ENCODE peak calls at places on chromosomes 4 and X, in ten cellular contexts. W is lower lobe of right lung, S is omental fat pad, L is GM20000, E is NB4, P is fibroblast of lung, K is left ventricle myocardium inferior, T is fibroblast of pulmonary artery, V is nephron progenitor cell, N is A673. M is an unnamed sample.

GRCh38 chr4:184310171-184310567 is 92.5 kb upstream of the ENPP6 start:
- DNase-seq in S (no peak), W (peak), N (no peak), E (peak), K (no peak), P (no peak), L (peak), T (no peak), V (no peak), M (peak)

GRCh38 chrX:137051978-137052640 is 18.3 kb upstream of the GPR101 start:
- DNase-seq in V (peak), T (peak), K (peak), E (peak), N (peak), W (peak), P (peak), S (no peak), L (peak), M (peak)

GRCh38 chr4:28557755-28558154 is 1697.1 kb downstream of the STIM2 start:
- DNase-seq in K (no peak), L (no peak), T (peak), E (peak), N (no peak), V (no peak), W (no peak), S (no peak), P (peak), M (no peak)

GRCh38 chr4:137417676-137418075 is 114.6 kb downstream of the PCDH18 start:
- DNase-seq in V (no peak), T (no peak), P (peak), S (no peak), W (no peak), K (no peak), E (no peak), L (no peak), N (no peak), M (no peak)

GRCh38 chr4:128582319-128582948 is 227.1 kb upstream of the JADE1 start:
- DNase-seq in S (no peak), T (peak), V (no peak), W (no peak), K (no peak), N (no peak), P (no peak), L (no peak), E (no peak), M (no peak)

GRCh38 chr4:152289963-152290362 is 245.9 kb downstream of the FBXW7 start:
- DNase-seq in E (no peak), N (no peak), W (no peak), T (peak), K (no peak), P (no peak), L (no peak), S (no peak), V (no peak), M (no peak)

GRCh38 chr4:52641853-52642563 is 17.1 kb downstream of the USP46 start:
- DNase-seq in W (no peak), P (peak), N (no peak), V (no peak), L (peak), T (peak), K (no peak), S (no peak), E (no peak), M (peak)

GRCh38 chr4:159685406-159686092 is 582.7 kb downstream of the RAPGEF2 start:
- DNase-seq in K (no peak), L (no peak), W (no peak), V (no peak), E (no peak), N (peak), T (no peak), S (no peak), P (peak), M (no peak)

GRCh38 chr4:128869801-128870509 is 60.5 kb downstream of the JADE1 start:
- DNase-seq in K (no peak), W (no peak), E (no peak), N (no peak), V (no peak), P (no peak), L (no peak), S (no peak), T (no peak), M (no peak)

GRCh38 chr4:78058591-78059523 is 1.7 kb downstream of the FRAS1 start:
- DNase-seq in T (peak), L (peak), W (peak), V (peak), K (peak), S (no peak), E (no peak), P (peak), N (peak), M (peak)

GRCh38 chrX:71482228-71482958 is 50.5 kb upstream of the OGT start:
- DNase-seq in N (no peak), T (no peak), P (no peak), S (no peak), L (no peak), V (no peak), K (no peak), E (no peak), W (no peak), M (no peak)

GRCh38 chr4:12723849-12724447 is 760.2 kb downstream of the RAB28 start:
- DNase-seq in T (peak), W (no peak), N (peak), L (no peak), P (no peak), K (no peak), V (no peak), E (no peak), S (no peak), M (no peak)

GRCh38 chr4:13920111-13920875 is 292.8 kb upstream of the BOD1L1 start:
- DNase-seq in W (no peak), T (no peak), E (no peak), K (no peak), S (no peak), N (no peak), L (no peak), P (no peak), V (no peak), M (no peak)

GRCh38 chr4:78669453-78669852 is 106.7 kb upstream of the BMP2K start:
- DNase-seq in S (no peak), L (no peak), K (no peak), E (peak), W (no peak), N (no peak), T (no peak), P (no peak), V (no peak), M (no peak)

GRCh38 chrX:23908219-23909003 is 605 bp downstream of the CXorf58 start:
- DNase-seq in E (no peak), S (no peak), T (no peak), K (no peak), L (no peak), P (no peak), N (peak), V (peak), W (no peak), M (no peak)

GRCh38 chr4:2935762-2936743 is 27.2 kb downstream of the NOP14 start:
- DNase-seq in K (peak), S (peak), P (peak), N (no peak), T (peak), W (no peak), V (no peak), L (peak), E (peak), M (peak)

GRCh38 chr4:25900901-25901500 is 13.0 kb upstream of the SMIM20 start:
- DNase-seq in W (no peak), K (peak), S (no peak), V (no peak), T (no peak), L (no peak), P (no peak), E (no peak), N (no peak), M (no peak)

GRCh38 chrX:39984191-39984956 is 113.4 kb downstream of the BCOR start:
- DNase-seq in L (no peak), T (peak), N (no peak), V (no peak), P (peak), K (no peak), W (no peak), E (no peak), S (no peak), M (no peak)

GRCh38 chrX:105882581-105883275 is 60.4 kb downstream of the NRK start:
- DNase-seq in S (no peak), E (no peak), T (peak), N (peak), W (no peak), K (no peak), L (no peak), P (peak), V (no peak), M (no peak)

GRCh38 chrX:16664059-16664458 is 14.1 kb downstream of the S100G start:
- DNase-seq in T (peak), L (no peak), P (peak), E (no peak), W (no peak), K (no peak), S (no peak), N (peak), V (no peak), M (no peak)
- TF ChIP-seq CTCF in T (no peak), L (no peak), P (no peak), E (no peak), W (no peak), K (peak), S (no peak), N (no peak), V (no peak), M (no peak)

DNA sequence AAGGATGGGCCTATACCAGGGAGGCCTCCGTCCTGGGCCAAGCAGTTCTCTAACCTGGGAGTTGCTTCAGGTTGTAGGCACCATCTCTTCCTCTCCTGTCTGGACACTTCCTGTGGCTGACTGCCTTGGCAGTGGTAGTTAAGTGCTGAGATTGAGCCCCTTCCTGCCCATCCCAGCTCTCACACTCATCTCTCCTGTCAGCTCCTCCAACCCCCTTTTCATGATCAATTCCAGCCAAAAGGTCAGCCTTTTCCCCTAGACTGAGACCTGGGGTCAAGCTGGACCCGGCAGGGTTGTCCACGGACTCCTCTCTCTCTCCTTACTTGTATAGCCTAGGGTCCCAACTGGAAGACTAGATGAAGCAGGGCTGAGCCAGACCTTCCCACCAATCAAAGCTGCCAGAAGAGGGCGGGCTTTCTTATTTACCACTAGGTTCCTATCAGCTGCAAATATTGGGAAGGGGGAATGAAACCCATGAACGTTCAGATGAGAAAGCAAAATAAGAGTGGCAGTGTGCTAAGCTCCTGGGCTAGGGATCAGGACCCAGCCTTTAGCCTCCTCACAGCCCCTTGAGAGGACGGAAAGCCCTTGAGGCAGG is 34.5 kb downstream of the KDM5C start:
- DNase-seq in P (no peak), N (peak), K (no peak), S (no peak), L (no peak), W (no peak), E (peak), T (peak), V (peak), M (no peak)
- TF ChIP-seq CTCF in P (no peak), N (peak), K (no peak), S (no peak), L (no peak), W (no peak), E (peak), T (peak), V (no peak), M (peak)

DNA sequence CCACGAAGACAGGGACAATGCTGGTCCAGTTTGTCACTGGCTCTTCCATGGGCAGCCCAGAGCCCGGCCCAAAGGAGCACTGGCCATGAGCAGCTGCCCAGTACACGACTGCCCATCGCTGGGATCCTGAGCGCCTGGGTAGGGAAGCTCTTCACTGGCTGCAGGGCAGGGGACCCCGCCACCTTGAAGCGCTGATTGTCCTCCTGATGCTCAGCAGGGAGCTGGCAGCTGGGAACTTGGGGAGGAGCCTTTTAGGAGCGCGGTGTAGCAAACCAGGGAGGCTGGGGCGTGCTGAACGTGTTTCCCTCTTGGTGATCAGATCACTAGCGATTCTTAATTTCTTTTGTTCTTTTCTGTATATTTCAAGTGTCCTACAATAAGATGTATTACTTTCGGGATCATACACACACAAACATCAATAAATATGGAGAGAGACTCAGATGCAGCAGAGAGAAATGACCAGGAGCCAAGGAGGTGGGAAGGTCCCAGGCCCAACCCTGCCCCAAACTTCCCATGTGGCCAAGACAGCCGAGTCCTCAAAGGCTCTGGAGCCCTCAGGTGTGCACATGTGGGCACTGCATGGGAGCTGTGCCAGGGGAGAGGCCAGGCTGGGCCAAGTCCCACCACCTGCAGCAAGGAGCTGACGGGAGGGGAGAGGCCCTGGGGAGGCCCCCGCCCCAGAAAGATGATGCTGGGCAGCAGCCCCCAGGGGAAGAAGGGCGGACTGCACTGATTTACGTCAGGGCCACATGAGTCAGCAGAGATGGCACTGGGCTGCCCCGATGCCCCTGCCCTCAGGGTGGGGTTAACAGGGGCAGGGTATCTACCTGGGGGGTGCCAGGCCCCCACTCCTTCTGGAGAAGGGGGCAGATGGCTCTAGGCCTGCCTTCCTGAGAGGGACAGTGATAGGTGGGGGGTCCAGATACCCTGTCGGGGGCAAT is 1.6 kb downstream of the L1CAM start:
- DNase-seq in P (no peak), V (no peak), S (no peak), W (no peak), L (no peak), K (no peak), E (no peak), N (no peak), T (no peak), M (no peak)
- TF ChIP-seq CTCF in P (no peak), V (no peak), S (no peak), W (no peak), L (no peak), K (no peak), E (no peak), N (no peak), T (no peak), M (no peak)

GRCh38 chr4:59243038-59243437 is 1957.1 kb upstream of the ADGRL3 start:
- DNase-seq in V (no peak), W (no peak), N (no peak), E (no peak), S (no peak), K (no peak), L (no peak), P (no peak), T (no peak), M (no peak)

GRCh38 chr4:59249110-59249509 is 1951.0 kb upstream of the ADGRL3 start:
- DNase-seq in L (no peak), K (no peak), V (no peak), P (no peak), N (no peak), S (no peak), T (no peak), W (no peak), E (no peak), M (no peak)

GRCh38 chr4:59248313-59248712 is 1951.8 kb upstream of the ADGRL3 start:
- DNase-seq in S (no peak), N (no peak), L (no peak), T (no peak), V (no peak), E (no peak), P (no peak), W (no peak), K (no peak), M (no peak)

DNA sequence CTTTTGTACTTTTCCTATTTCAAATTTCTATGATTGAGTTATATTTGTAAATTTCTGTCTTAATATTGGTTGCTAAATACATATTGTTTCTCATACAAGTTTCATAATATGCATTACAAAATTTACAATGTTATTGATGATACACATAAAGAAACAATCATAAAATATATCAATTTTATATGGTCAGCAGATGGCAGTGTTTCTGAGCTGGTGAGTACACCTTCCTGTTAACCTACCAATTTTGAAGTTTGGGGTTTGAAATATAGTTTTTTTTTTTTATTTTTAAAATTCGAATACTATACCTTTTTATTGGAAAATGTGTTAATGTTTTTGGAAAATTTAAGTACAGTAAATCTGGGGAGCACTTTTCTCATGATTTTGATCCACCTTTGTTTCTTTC is 1953.1 kb upstream of the ADGRL3 start:
- DNase-seq in L (peak), E (peak), P (no peak), N (no peak), T (peak), K (no peak), S (no peak), V (no peak), W (no peak), M (no peak)
- TF ChIP-seq CTCF in L (no peak), E (peak), P (no peak), N (no peak), T (no peak), K (peak), S (no peak), V (peak), W (peak), M (no peak)

GRCh38 chr4:119300388-119301131 is 21.4 kb downstream of the FABP2 start:
- DNase-seq in W (peak), N (peak), E (peak), P (peak), S (peak), K (peak), L (peak), T (peak), V (peak), M (peak)
- TF ChIP-seq CTCF in W (no peak), N (peak), E (no peak), P (no peak), S (no peak), K (no peak), L (no peak), T (peak), V (no peak), M (no peak)

DNA sequence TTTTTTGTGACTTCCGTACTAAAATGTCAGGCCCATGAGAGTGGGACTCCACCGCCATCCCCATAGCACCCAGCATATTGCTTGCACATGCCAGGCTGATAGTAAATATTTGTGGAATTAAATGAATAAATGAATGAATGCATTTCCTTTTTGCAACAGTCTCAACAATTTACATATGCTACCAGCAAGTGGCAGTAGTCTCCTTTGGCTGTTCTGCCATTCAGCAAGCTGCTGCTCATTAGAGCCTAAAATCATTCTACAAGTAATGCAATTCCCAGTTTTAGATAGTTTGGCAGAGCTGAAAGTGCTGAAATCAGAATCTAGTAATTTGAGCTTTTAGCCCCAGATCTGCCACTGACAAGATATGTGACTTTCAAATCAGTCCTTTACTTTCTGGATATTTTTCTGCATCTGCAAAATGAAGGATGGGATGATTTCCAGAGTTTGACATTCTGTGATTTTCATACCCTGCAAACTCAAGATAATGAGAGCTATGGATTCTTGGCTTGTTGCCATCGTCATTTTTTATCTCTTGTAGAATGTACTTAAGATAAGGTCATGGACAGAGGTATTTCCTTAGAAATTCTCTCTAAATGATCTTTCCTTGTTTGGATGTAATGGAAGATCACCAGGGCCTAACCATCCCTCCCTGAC is 35.7 kb upstream of the INTS6L start:
- DNase-seq in K (no peak), T (peak), N (peak), W (no peak), L (peak), E (peak), S (no peak), P (peak), V (no peak), M (peak)
- TF ChIP-seq CTCF in K (peak), T (peak), N (peak), W (peak), L (peak), E (peak), S (no peak), P (peak), V (peak), M (peak)

DNA sequence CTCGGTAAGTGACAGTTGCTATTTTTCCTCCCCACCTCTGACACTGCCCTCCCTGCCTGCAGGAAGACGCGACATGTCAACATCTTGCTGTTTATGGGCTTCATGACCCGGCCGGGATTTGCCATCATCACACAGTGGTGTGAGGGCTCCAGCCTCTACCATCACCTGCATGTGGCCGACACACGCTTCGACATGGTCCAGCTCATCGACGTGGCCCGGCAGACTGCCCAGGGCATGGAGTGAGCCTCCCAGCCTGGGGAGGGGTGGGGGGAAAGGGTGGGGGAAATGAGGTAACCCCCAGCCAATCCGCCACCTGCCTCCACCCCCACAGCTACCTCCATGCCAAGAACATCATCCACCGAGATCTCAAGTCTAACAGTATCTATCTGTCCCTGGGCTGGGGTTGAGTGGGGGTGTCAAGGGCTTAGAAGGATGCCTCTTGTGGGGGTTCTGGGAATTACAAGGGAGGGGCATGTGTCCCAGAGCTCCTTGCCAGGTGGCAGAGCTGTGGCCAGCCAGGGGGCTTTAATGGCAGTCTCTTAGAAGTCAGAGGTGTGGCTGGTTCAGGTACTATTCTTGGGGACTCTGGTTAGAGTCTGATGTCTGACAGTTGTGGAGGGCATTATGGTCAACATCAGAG is 7.8 kb downstream of the ARAF start:
- DNase-seq in N (peak), P (no peak), S (no peak), V (peak), E (peak), T (peak), K (no peak), L (no peak), W (no peak), M (peak)
- TF ChIP-seq CTCF in N (peak), P (peak), S (no peak), V (peak), E (peak), T (peak), K (peak), L (peak), W (peak), M (peak)